ENCODE peak calls at places on chromosomes 4 and X, in ten cellular contexts. C is EL; Y is activated CD4-positive, alpha-beta memory T cell treated with anti-CD3 and anti-CD28 coated beads for 36 hours; V is GM20000; W is iris pigment epithelial cell; Q is activated CD4-positive, alpha-beta T cell treated with anti-CD3 and anti-CD28 coated beads for 48 hours; H is thoracic aorta; F is stimulated activated CD8-positive, alpha-beta memory T cell treated with anti-CD3 and anti-CD28 coated beads, Interleukin-2, amount 100 ng/mL, for 1 hour; O is left ventricle myocardium inferior; E is stimulated activated CD4-positive, alpha-beta T cell treated with anti-CD3 and anti-CD28 coated beads, Interleukin-4, amount 100 ng/mL, for 24 hours. A is an unnamed sample.
A peak's percentile ranks its signal among the peaks of the same experiment; 100 is the strongest.

GRCh38 chrX:72123471-72124185 is 8.1 kb downstream of the RTL5 start:
- DNase-seq in C (no peak), Y (no peak), V (no peak), W (peak; percentile 49), Q (no peak), H (peak; percentile 28), F (no peak), O (peak; percentile 44), E (no peak), A (no peak)

GRCh38 chr4:11028334-11028733 is 343.8 kb upstream of the CLNK start:
- DNase-seq in C (no peak), Y (no peak), V (no peak), W (peak; percentile 3), Q (no peak), H (no peak), F (no peak), O (no peak), E (no peak), A (no peak)

GRCh38 chr4:10461091-10461849 is 4.0 kb upstream of the ZNF518B start:
- DNase-seq in C (peak; percentile 63), Y (peak; percentile 78), V (peak; percentile 93), W (peak; percentile 67), Q (peak; percentile 79), H (no peak), F (peak; percentile 46), O (peak; percentile 54), E (peak; percentile 70), A (peak; percentile 61)

GRCh38 chrX:40103565-40104323 is 6.0 kb upstream of the BCOR start:
- DNase-seq in C (no peak), Y (no peak), V (no peak), W (no peak), Q (no peak), H (no peak), F (no peak), O (no peak), E (no peak), A (no peak)

GRCh38 chr4:1246111-1246881 is 2.6 kb downstream of the CTBP1 start:
- DNase-seq in C (no peak), Y (peak; percentile 40), V (peak; percentile 42), W (no peak), Q (no peak), H (no peak), F (no peak), O (peak; percentile 26), E (no peak), A (no peak)

GRCh38 chr4:80461412-80461811 is 125.9 kb downstream of the CFAP299 start:
- DNase-seq in C (no peak), Y (no peak), V (no peak), W (no peak), Q (no peak), H (no peak), F (no peak), O (no peak), E (no peak), A (no peak)

GRCh38 chr4:141350122-141350904 is 129.6 kb downstream of the ZNF330 start:
- DNase-seq in C (peak; percentile 90), Y (no peak), V (no peak), W (peak; percentile 92), Q (no peak), H (no peak), F (no peak), O (no peak), E (no peak), A (peak; percentile 80)

GRCh38 chr4:107988763-107989035 is 990 bp upstream of the HADH start:
- DNase-seq in C (no peak), Y (no peak), V (no peak), W (no peak), Q (no peak), H (no peak), F (no peak), O (no peak), E (no peak), A (no peak)

GRCh38 chrX:47502591-47503222 is 19.7 kb upstream of the ZNF41 start:
- DNase-seq in C (peak; percentile 40), Y (no peak), V (no peak), W (peak; percentile 67), Q (no peak), H (no peak), F (no peak), O (no peak), E (no peak), A (no peak)

GRCh38 chrX:2572740-2573139 is 72.0 kb upstream of the DHRSX start:
- DNase-seq in C (no peak), Y (no peak), V (no peak), W (peak; percentile 59), Q (no peak), H (no peak), F (no peak), O (no peak), E (no peak), A (peak; percentile 67)

GRCh38 chrX:9747644-9748043 is 18.0 kb downstream of the GPR143 start:
- DNase-seq in C (no peak), Y (no peak), V (no peak), W (no peak), Q (no peak), H (no peak), F (no peak), O (no peak), E (no peak), A (no peak)

GRCh38 chr4:140654516-140654855 is 85.7 kb upstream of the UCP1 start:
- DNase-seq in C (peak; percentile 13), Y (no peak), V (no peak), W (peak; percentile 21), Q (no peak), H (no peak), F (no peak), O (no peak), E (no peak), A (no peak)

GRCh38 chr4:125518281-125518680 is 203.5 kb downstream of the FAT4 start:
- DNase-seq in C (no peak), Y (no peak), V (no peak), W (no peak), Q (no peak), H (no peak), F (no peak), O (no peak), E (no peak), A (no peak)

GRCh38 chr4:101345271-101345595 is 2.1 kb downstream of the PPP3CA start:
- DNase-seq in C (no peak), Y (peak; percentile 21), V (peak; percentile 35), W (peak; percentile 30), Q (no peak), H (no peak), F (no peak), O (no peak), E (peak; percentile 14), A (no peak)

GRCh38 chr4:104128031-104128849 is 366.5 kb downstream of the CXXC4 start:
- DNase-seq in C (no peak), Y (no peak), V (no peak), W (no peak), Q (no peak), H (no peak), F (no peak), O (no peak), E (no peak), A (no peak)

GRCh38 chr4:7223566-7223965 is 31.2 kb downstream of the SORCS2 start:
- DNase-seq in C (no peak), Y (no peak), V (no peak), W (no peak), Q (no peak), H (no peak), F (no peak), O (no peak), E (no peak), A (no peak)

GRCh38 chr4:80492761-80493160 is 157.2 kb downstream of the CFAP299 start:
- DNase-seq in C (no peak), Y (peak; percentile 43), V (no peak), W (no peak), Q (peak; percentile 19), H (no peak), F (peak; percentile 2), O (no peak), E (peak; percentile 17), A (no peak)

GRCh38 chrX:25029288-25029687 is 13.5 kb upstream of the ARX start:
- DNase-seq in C (no peak), Y (no peak), V (no peak), W (no peak), Q (no peak), H (no peak), F (no peak), O (no peak), E (no peak), A (no peak)

GRCh38 chr4:165872443-165873297 is at the start of gene TLL1:
- DNase-seq in C (peak; percentile 23), Y (no peak), V (no peak), W (peak; percentile 11), Q (no peak), H (no peak), F (no peak), O (no peak), E (no peak), A (peak; percentile 30)

GRCh38 chr4:98566491-98567008 is 91.9 kb downstream of the TSPAN5 start:
- DNase-seq in C (no peak), Y (no peak), V (no peak), W (no peak), Q (no peak), H (no peak), F (no peak), O (no peak), E (no peak), A (no peak)